ENCODE peak calls at places on chromosome 11, in seven cellular contexts. W is AG10803, L is sigmoid colon, Z is cardiac fibroblast, H is fibroblast of lung, A is MM.1S, I is foreskin fibroblast. N is an unnamed sample.

GRCh38 chr11:29447821-29448220 is 569.0 kb downstream of the KCNA4 start:
- DNase-seq in W (no peak), L (no peak), Z (no peak), H (no peak), A (no peak), I (no peak), N (no peak)

GRCh38 chr11:71998649-71999310 is at the start of gene IL18BP:
- DNase-seq in W (no peak), L (peak), Z (no peak), H (no peak), A (no peak), I (no peak), N (no peak)

GRCh38 chr11:76160856-76161255 is 45.4 kb downstream of the WNT11 start:
- DNase-seq in W (no peak), L (no peak), Z (no peak), H (no peak), A (no peak), I (no peak), N (no peak)

GRCh38 chr11:46389450-46390330 is 1.9 kb downstream of the CHRM4 start:
- DNase-seq in W (peak), L (peak), Z (peak), H (peak), A (peak), I (peak), N (peak)

GRCh38 chr11:75376175-75376574 is 23.1 kb upstream of the RPS3 start:
- DNase-seq in W (no peak), L (no peak), Z (no peak), H (no peak), A (no peak), I (no peak), N (no peak)

GRCh38 chr11:91788764-91789163 is 435.9 kb upstream of the FAT3 start:
- DNase-seq in W (no peak), L (no peak), Z (no peak), H (no peak), A (no peak), I (no peak), N (no peak)

GRCh38 chr11:128757235-128757711 is 63.4 kb downstream of the FLI1 start:
- DNase-seq in W (no peak), L (no peak), Z (peak), H (peak), A (peak), I (no peak), N (no peak)

GRCh38 chr11:1269957-1270356 is 39.5 kb downstream of the TOLLIP start:
- DNase-seq in W (no peak), L (no peak), Z (no peak), H (no peak), A (no peak), I (no peak), N (no peak)

GRCh38 chr11:107612445-107612844 is 21.5 kb downstream of the ELMOD1 start:
- DNase-seq in W (no peak), L (no peak), Z (no peak), H (no peak), A (no peak), I (no peak), N (no peak)

GRCh38 chr11:12218909-12219308 is 108.5 kb downstream of the MICAL2 start:
- DNase-seq in W (no peak), L (no peak), Z (no peak), H (no peak), A (no peak), I (no peak), N (no peak)

GRCh38 chr11:36454991-36455611 is 55.0 kb downstream of the TRAF6 start:
- DNase-seq in W (peak), L (no peak), Z (peak), H (peak), A (no peak), I (no peak), N (no peak)

GRCh38 chr11:56910785-56911184 is 77.9 kb upstream of the OR5AK2 start:
- DNase-seq in W (no peak), L (no peak), Z (peak), H (peak), A (no peak), I (no peak), N (peak)

GRCh38 chr11:134275534-134276395 is at the start of gene GLB1L3:
- DNase-seq in W (peak), L (no peak), Z (no peak), H (peak), A (peak), I (peak), N (peak)

GRCh38 chr11:2789791-2790580 is 90.2 kb upstream of the KCNQ1OT1 start:
- DNase-seq in W (no peak), L (peak), Z (no peak), H (no peak), A (no peak), I (no peak), N (no peak)

GRCh38 chr11:9861860-9862725 is 198.2 kb downstream of the SWAP70 start:
- DNase-seq in W (peak), L (peak), Z (peak), H (peak), A (peak), I (peak), N (peak)

GRCh38 chr11:119730789-119731386 is 1.9 kb upstream of the NECTIN1 start:
- DNase-seq in W (no peak), L (no peak), Z (no peak), H (no peak), A (no peak), I (no peak), N (no peak)

GRCh38 chr11:119728651-119729580 is at the start of gene NECTIN1:
- DNase-seq in W (peak), L (peak), Z (peak), H (peak), A (peak), I (peak), N (peak)

GRCh38 chr11:119730347-119730613 is 1.3 kb upstream of the NECTIN1 start:
- DNase-seq in W (no peak), L (no peak), Z (no peak), H (no peak), A (no peak), I (no peak), N (no peak)

GRCh38 chr11:119728226-119728626 is 774 bp downstream of the NECTIN1 start:
- DNase-seq in W (no peak), L (no peak), Z (peak), H (no peak), A (peak), I (peak), N (no peak)

DNA sequence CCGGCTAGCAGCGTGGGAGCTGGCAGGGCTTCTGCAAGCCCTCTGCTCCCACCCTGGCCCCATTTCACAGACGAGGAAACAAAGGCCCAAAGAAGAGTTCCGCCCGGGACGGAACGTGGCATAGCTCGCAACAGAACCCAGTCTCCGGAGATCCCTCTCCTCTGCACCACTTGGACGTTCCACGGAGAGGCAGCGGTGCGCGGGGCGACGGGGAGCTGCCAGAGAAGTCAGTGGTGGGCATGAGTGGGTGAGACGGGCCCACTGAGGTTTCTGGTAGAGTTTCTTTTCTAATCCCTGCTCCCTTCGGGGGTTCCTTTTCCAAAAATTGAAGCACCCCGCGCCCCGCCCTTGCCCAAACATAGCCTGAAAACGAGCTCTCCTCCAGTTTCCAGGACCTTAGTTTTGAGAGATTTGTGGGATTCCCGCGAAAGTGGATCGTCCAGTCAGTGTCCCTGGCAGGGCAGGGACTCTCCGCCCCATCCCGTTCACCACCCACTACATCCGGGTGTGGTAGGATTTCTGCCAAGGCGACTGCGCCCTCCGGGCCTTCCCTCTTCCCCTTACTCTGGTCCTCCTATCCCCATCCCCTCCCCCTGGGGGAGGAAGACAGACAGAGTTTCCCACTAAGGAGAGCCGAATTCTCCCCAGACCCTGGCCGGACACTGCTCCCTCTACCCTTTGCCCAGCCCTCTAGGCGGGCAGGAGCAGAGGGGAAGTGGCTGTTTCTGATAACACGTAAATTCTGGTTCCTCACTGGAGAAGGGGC is 764 bp upstream of the NECTIN1 start:
- DNase-seq in W (peak), L (peak), Z (peak), H (peak), A (no peak), I (peak), N (peak)
- TF ChIP-seq CTCF in W (no peak), L (no peak), Z (no peak), H (no peak), A (peak), I (no peak), N (peak)

GRCh38 chr11:34050967-34051348 is 573 bp upstream of the CAPRIN1 start:
- DNase-seq in W (no peak), L (no peak), Z (no peak), H (peak), A (no peak), I (no peak), N (peak)
- H3K4me3 ChIP-seq in W (peak), L (peak), Z (peak), H (peak), A (peak), I (peak), N (peak)

GRCh38 chr11:60641940-60642339 is 57.5 kb upstream of the MS4A8 start:
- DNase-seq in W (no peak), L (no peak), Z (no peak), H (no peak), A (no peak), I (no peak), N (no peak)
- TF ChIP-seq CTCF in W (no peak), L (no peak), Z (no peak), H (no peak), A (no peak), I (no peak), N (no peak)

GRCh38 chr11:59173964-59174663 is 2.2 kb downstream of the DTX4 start:
- DNase-seq in W (peak), L (peak), Z (peak), H (peak), A (no peak), I (peak), N (no peak)
- H3K4me3 ChIP-seq in W (no peak), L (peak), Z (no peak), H (peak), A (no peak), I (peak), N (no peak)

GRCh38 chr11:92861641-92862040 is 107.8 kb upstream of the MTNR1B start:
- DNase-seq in W (no peak), L (no peak), Z (no peak), H (no peak), A (no peak), I (no peak), N (no peak)
- TF ChIP-seq CTCF in W (no peak), L (no peak), Z (no peak), H (peak), A (no peak), I (no peak), N (no peak)

DNA sequence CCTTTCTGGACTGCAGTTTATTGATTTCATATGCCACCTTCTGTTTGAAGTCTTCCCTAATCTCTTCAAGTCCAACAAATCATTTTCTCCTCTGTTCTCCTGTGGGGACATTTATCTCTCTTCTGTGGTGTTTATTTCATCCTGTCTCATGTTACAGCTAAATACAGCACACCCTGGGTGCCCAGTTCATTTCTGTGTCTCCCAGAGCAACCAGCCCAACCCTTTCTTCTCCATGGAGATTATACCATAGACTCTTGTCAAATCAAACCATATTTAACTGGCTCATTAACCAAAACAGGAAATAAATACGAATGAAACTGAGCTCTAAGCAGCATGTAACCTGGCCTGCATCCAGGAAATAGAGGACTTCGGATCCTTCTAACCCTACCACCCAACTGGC is at the start of gene MS4A8:
- DNase-seq in W (no peak), L (no peak), Z (no peak), H (no peak), A (no peak), I (no peak), N (no peak)
- H3K4me3 ChIP-seq in W (no peak), L (no peak), Z (no peak), H (no peak), A (no peak), I (no peak), N (no peak)

GRCh38 chr11:130383363-130384168 is 44.8 kb downstream of the ADAMTS8 start:
- DNase-seq in W (peak), L (no peak), Z (peak), H (peak), A (no peak), I (peak), N (peak)

GRCh38 chr11:130379276-130379675 is 49.1 kb downstream of the ADAMTS8 start:
- DNase-seq in W (no peak), L (no peak), Z (no peak), H (no peak), A (no peak), I (no peak), N (no peak)

DNA sequence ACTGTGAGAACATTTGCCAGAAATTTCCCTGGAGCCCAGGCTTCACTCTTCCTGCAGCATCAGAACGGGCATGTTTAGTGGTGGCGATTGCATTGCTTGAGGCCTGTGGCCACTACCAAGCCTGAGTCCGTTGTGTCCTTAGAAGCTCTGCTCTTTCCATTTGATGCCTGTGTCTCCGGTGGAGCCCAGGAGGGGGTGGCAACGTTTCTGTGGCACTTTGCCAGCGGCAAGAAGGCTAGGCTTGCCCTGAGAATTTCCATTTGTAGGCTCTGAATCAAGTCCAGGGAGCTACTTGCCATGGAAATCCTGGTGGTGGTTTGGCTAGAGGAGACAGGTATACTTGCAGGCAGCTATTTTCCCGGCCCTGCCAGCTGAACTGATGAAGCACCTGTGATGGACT is 47.1 kb downstream of the ADAMTS8 start:
- DNase-seq in W (no peak), L (no peak), Z (peak), H (no peak), A (no peak), I (no peak), N (no peak)
- TF ChIP-seq CTCF in W (no peak), L (no peak), Z (no peak), H (no peak), A (no peak), I (no peak), N (no peak)

DNA sequence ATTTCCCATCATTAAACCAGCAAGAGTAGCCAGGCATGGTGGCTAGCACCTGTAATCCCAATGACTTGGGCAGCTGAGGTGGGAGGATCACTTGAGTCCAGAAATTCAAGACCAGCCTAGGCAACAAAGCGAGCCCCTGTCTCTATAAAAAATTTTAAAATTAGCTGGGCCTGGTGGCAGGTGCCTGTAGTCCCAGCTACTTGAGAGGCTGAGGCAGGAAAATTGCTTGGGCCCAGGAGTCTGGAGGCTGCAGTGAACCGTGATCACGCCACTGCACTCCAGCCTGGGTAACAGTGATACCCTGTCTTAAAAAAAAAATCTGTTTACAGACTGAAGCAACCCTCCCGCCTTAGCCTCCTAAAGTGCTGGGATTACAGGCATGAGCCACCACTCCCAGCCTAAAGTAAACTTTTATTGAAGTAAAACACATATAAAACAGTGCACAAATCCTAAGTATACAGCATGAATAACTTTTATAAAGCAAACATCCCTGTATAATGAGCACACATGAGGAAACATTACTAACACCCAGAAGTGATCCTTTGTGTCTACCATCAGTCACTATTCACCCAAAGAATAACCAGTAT is 12.6 kb downstream of the UCP3 start:
- DNase-seq in W (no peak), L (peak), Z (no peak), H (no peak), A (no peak), I (no peak), N (no peak)
- H3K4me3 ChIP-seq in W (no peak), L (no peak), Z (no peak), H (no peak), A (no peak), I (no peak), N (no peak)